ENCODE peak calls at places on chromosomes 1 and 21, in four cellular contexts. I is H1, V is GM12878, X is GM12891. Z is an unnamed sample.

GRCh38 chr1:231691618-231692259 is 65.1 kb downstream of the DISC1 start:
- DNase-seq in I (peak; percentile 38), V (no peak), X (no peak), Z (no peak)

GRCh38 chr21:17819878-17820232 is 699 bp upstream of the C21orf91 start:
- DNase-seq in I (no peak), V (no peak), X (peak; percentile 15), Z (peak; percentile 12)

GRCh38 chr1:83627045-83627444 is 371.9 kb downstream of the TTLL7 start:
- DNase-seq in I (no peak), V (no peak), X (no peak), Z (no peak)

GRCh38 chr1:11847667-11848445 is at the start of gene NPPA:
- DNase-seq in I (no peak), V (no peak), X (no peak), Z (no peak)

GRCh38 chr1:232317336-232317735 is 312.6 kb downstream of the SIPA1L2 start:
- DNase-seq in I (no peak), V (no peak), X (no peak), Z (no peak)

GRCh38 chr1:59568158-59568935 is 246.4 kb upstream of the HOOK1 start:
- DNase-seq in I (no peak), V (no peak), X (no peak), Z (no peak)

GRCh38 chr21:42111470-42111743 is 40.3 kb downstream of the UMODL1 start:
- DNase-seq in I (no peak), V (no peak), X (no peak), Z (no peak)

GRCh38 chr1:200894712-200895447 is at the start of gene INAVA:
- DNase-seq in I (no peak), V (no peak), X (no peak), Z (no peak)

GRCh38 chr1:156421062-156421938 is 52.3 kb downstream of the RHBG start:
- DNase-seq in I (no peak), V (peak; percentile 39), X (peak; percentile 91), Z (peak; percentile 97)

GRCh38 chr1:10431065-10431730 is 965 bp downstream of the CENPS start:
- DNase-seq in I (no peak), V (no peak), X (no peak), Z (no peak)

GRCh38 chr1:207036865-207037264 is 4.3 kb upstream of the C1orf116 start:
- DNase-seq in I (no peak), V (no peak), X (no peak), Z (no peak)

GRCh38 chr1:55554611-55555010 is 339.4 kb upstream of the USP24 start:
- DNase-seq in I (no peak), V (no peak), X (no peak), Z (no peak)

GRCh38 chr1:44405804-44406743 is 1.0 kb downstream of the RNF220 start:
- DNase-seq in I (no peak), V (no peak), X (no peak), Z (no peak)

GRCh38 chr1:59520194-59520593 is 223.3 kb downstream of the FGGY start:
- DNase-seq in I (no peak), V (no peak), X (no peak), Z (no peak)

GRCh38 chr1:39103321-39104157 is 77.4 kb downstream of the NDUFS5 start:
- DNase-seq in I (no peak), V (no peak), X (no peak), Z (no peak)

GRCh38 chr1:1164701-1165451 is 8.8 kb upstream of the TTLL10 start:
- DNase-seq in I (no peak), V (no peak), X (no peak), Z (no peak)

GRCh38 chr1:112866151-112866550 is 89.8 kb downstream of the SLC16A1 start:
- DNase-seq in I (no peak), V (no peak), X (no peak), Z (no peak)

GRCh38 chr1:248144513-248145198 is at the start of gene OR2M5:
- DNase-seq in I (no peak), V (no peak), X (no peak), Z (no peak)

GRCh38 chr1:70504176-70504820 is 93.2 kb downstream of the CTH start:
- DNase-seq in I (no peak), V (peak; percentile 56), X (peak; percentile 10), Z (peak; percentile 29)

GRCh38 chr21:34936874-34937563 is 112.1 kb downstream of the RUNX1 start:
- DNase-seq in I (no peak), V (no peak), X (no peak), Z (no peak)

GRCh38 chr1:228379165-228379460 is 27.5 kb downstream of the TRIM11 start:
- DNase-seq in I (no peak), V (no peak), X (no peak), Z (no peak)

GRCh38 chr1:48036693-48037386 is 39.7 kb upstream of the TRABD2B start:
- DNase-seq in I (no peak), V (no peak), X (no peak), Z (no peak)

GRCh38 chr1:202162049-202162417 is 1.6 kb upstream of the PTPN7 start:
- DNase-seq in I (no peak), V (peak; percentile 45), X (peak; percentile 52), Z (no peak)

GRCh38 chr1:202158810-202159533 is 1.4 kb downstream of the PTPN7 start:
- DNase-seq in I (no peak), V (no peak), X (peak; percentile 45), Z (peak; percentile 55)

GRCh38 chr1:202161151-202162048 is 998 bp upstream of the PTPN7 start:
- DNase-seq in I (no peak), V (no peak), X (no peak), Z (no peak)

GRCh38 chr1:202159534-202160371 is 649 bp downstream of the PTPN7 start:
- DNase-seq in I (no peak), V (no peak), X (peak; percentile 51), Z (peak; percentile 60)

GRCh38 chr1:202160377-202160940 is at the start of gene PTPN7:
- DNase-seq in I (no peak), V (peak; percentile 48), X (peak; percentile 54), Z (peak; percentile 72)
- TF ChIP-seq POLR2A in I (no peak), V (peak; percentile 51), X (no peak), Z (peak; percentile 10)

GRCh38 chr1:6030144-6030543 is 15.5 kb upstream of the KCNAB2 start:
- DNase-seq in I (no peak), V (no peak), X (no peak), Z (no peak)

GRCh38 chr1:6027591-6027990 is 18.1 kb upstream of the KCNAB2 start:
- DNase-seq in I (no peak), V (no peak), X (no peak), Z (no peak)

GRCh38 chr1:6029351-6029750 is 16.3 kb upstream of the KCNAB2 start:
- DNase-seq in I (no peak), V (no peak), X (no peak), Z (no peak)

GRCh38 chr1:6026095-6026809 is 19.4 kb upstream of the KCNAB2 start:
- DNase-seq in I (no peak), V (peak; percentile 83), X (peak; percentile 80), Z (peak; percentile 88)

DNA sequence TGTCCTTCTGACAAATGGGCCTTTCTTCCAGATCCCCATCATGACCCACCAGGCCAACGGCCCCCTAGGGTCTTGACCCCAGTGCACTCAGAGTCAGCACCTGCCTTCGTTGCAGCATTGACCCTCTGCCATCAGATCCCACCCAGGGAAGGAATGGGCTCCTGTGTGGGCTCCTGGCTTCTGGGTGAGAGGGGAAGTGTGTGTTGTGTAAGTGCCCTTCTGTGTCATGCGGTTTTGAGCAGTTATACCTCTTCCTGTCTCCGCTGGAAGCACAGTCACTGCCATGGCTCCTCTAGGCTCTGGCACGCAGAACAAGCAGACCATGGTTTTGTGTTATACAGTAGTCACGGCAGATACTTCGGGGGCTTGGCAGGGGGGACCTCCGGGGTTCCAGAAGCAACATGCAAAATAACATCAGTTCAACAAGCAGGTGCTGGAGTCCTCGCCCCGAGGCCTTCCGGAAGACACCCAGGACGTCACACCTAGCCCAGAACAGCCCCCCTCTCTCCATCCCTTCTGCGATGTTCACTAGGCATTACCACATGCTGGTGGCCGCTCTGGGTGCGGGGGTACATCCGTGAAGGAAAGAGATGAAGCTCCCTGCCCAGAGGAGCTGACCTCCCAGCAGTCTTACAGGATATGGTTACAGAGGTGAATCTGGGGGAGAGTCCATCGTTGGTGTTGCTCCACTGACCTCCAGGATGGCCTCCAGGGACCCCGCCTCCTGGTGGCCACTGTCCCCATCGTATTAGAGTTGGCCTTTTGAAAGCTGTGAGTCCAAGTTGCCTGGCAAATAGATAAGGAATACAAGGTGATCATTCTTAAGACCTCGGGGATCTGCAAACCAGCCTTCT is 17.4 kb upstream of the KCNAB2 start:
- DNase-seq in I (no peak), V (no peak), X (no peak), Z (no peak)
- TF ChIP-seq TAF1 in I (no peak), V (peak; percentile 42), X (no peak), Z (no peak)

GRCh38 chr1:33311706-33312412 is 9.0 kb downstream of the A3GALT2 start:
- DNase-seq in I (no peak), V (no peak), X (no peak), Z (no peak)
- TF ChIP-seq POLR2AphosphoS5 in I (no peak), V (no peak), X (no peak), Z (no peak)

GRCh38 chr1:205680073-205680851 is at the start of gene SLC45A3:
- DNase-seq in I (no peak), V (no peak), X (peak; percentile 60), Z (peak; percentile 57)
- TF ChIP-seq POLR2A in I (peak; percentile 31), V (no peak), X (no peak), Z (no peak)

Z was measured in GM12892.